ENCODE peak calls at places on chromosome 2, in seven cellular contexts. Z is adrenal gland, H is DND-41, A is spleen, J is PC-9, I is endothelial cell of umbilical vein, X is H1. C is an unnamed sample.

GRCh38 chr2:233479616-233480489 is 86.7 kb downstream of the USP40 start:
- DNase-seq in Z (peak; percentile 12), I (no peak), X (no peak), A (peak; percentile 62), H (no peak), J (no peak), C (no peak)

GRCh38 chr2:64987963-64988419 is 1.2 kb upstream of the SLC1A4 start:
- DNase-seq in H (no peak), J (no peak), A (no peak), I (peak; percentile 91), X (no peak), Z (no peak), C (no peak)

GRCh38 chr2:96175951-96176350 is 30.7 kb upstream of the DUSP2 start:
- DNase-seq in J (no peak), I (no peak), A (no peak), X (no peak), H (no peak), Z (peak; percentile 79), C (no peak)

GRCh38 chr2:53787255-53787910 is 539 bp downstream of the ERLEC1 start:
- DNase-seq in X (no peak), H (no peak), A (no peak), I (peak; percentile 63), J (no peak), Z (no peak), C (no peak)

GRCh38 chr2:157184161-157184910 is 73.2 kb upstream of the GALNT5 start:
- DNase-seq in A (no peak), Z (no peak), J (no peak), I (no peak), X (no peak), H (no peak), C (no peak)

GRCh38 chr2:72128843-72129227 is 18.8 kb downstream of the CYP26B1 start:
- DNase-seq in Z (peak; percentile 6), H (no peak), X (peak; percentile 46), I (no peak), A (peak; percentile 69), J (no peak), C (no peak)

GRCh38 chr2:53969285-53970094 is 1.3 kb downstream of the PSME4 start:
- DNase-seq in A (no peak), J (no peak), X (no peak), H (no peak), I (peak; percentile 83), Z (no peak), C (peak; percentile 47)

GRCh38 chr2:9297807-9298206 is 91.2 kb downstream of the ASAP2 start:
- DNase-seq in I (no peak), H (no peak), J (no peak), A (no peak), Z (no peak), X (no peak), C (no peak)

GRCh38 chr2:28821295-28821958 is 10.8 kb downstream of the SPDYA start:
- DNase-seq in J (peak; percentile 50), I (peak; percentile 81), H (peak; percentile 70), Z (peak; percentile 24), A (no peak), X (peak; percentile 80), C (peak; percentile 69)

GRCh38 chr2:234451242-234451641 is 45.6 kb downstream of the ARL4C start:
- DNase-seq in A (no peak), I (no peak), X (no peak), H (no peak), Z (no peak), J (no peak), C (no peak)

GRCh38 chr2:203484266-203485112 is 50.6 kb downstream of the RAPH1 start:
- DNase-seq in Z (peak; percentile 25), J (peak; percentile 19), X (no peak), A (no peak), H (peak; percentile 54), I (peak; percentile 45), C (peak; percentile 39)

GRCh38 chr2:200787351-200788128 is 24.2 kb upstream of the BZW1 start:
- DNase-seq in X (no peak), Z (peak; percentile 77), J (peak; percentile 68), I (peak; percentile 95), A (no peak), H (no peak), C (no peak)

GRCh38 chr2:180017764-180018163 is 10.7 kb upstream of the CWC22 start:
- DNase-seq in X (no peak), H (no peak), Z (no peak), A (no peak), J (no peak), I (no peak), C (no peak)

GRCh38 chr2:129748250-129748649 is 231.2 kb upstream of the RAB6C start:
- DNase-seq in X (no peak), A (peak; percentile 54), I (no peak), J (no peak), H (peak; percentile 13), Z (no peak), C (no peak)

GRCh38 chr2:237727363-237727762 is 71.2 kb upstream of the RBM44 start:
- DNase-seq in X (no peak), A (no peak), J (no peak), Z (no peak), I (no peak), H (no peak), C (no peak)

GRCh38 chr2:237723613-237724012 is 75.0 kb upstream of the RBM44 start:
- DNase-seq in J (peak; percentile 70), A (no peak), Z (no peak), X (no peak), I (no peak), H (peak; percentile 60), C (peak; percentile 79)

GRCh38 chr2:237724811-237725478 is 73.6 kb upstream of the RBM44 start:
- DNase-seq in Z (peak; percentile 64), H (no peak), I (peak; percentile 37), A (no peak), X (no peak), J (no peak), C (no peak)

GRCh38 chr2:237726401-237726830 is 72.2 kb upstream of the RBM44 start:
- DNase-seq in H (no peak), A (no peak), I (peak; percentile 93), X (no peak), Z (no peak), J (no peak), C (no peak)

GRCh38 chr2:237725661-237726060 is 72.9 kb upstream of the RBM44 start:
- DNase-seq in A (no peak), H (no peak), J (no peak), Z (peak; percentile 61), X (no peak), I (no peak), C (no peak)
- H3K4me1 ChIP-seq in A (peaks cover 96% of the 10 kb centered on the region), H (peaks cover 3% of the 10 kb centered on the region), J (peaks cover 17% of the 10 kb centered on the region), Z (peaks cover 66% of the 10 kb centered on the region), X (peaks cover 4% of the 10 kb centered on the region), I (peaks cover 34% of the 10 kb centered on the region), C (peaks cover 39% of the 10 kb centered on the region)

GRCh38 chr2:133413863-133414262 is 154.4 kb downstream of the NCKAP5 start:
- DNase-seq in X (no peak), H (no peak), A (no peak), I (no peak), J (no peak), Z (no peak), C (no peak)

GRCh38 chr2:133411857-133412256 is 156.4 kb downstream of the NCKAP5 start:
- DNase-seq in I (no peak), A (no peak), H (no peak), J (no peak), X (no peak), Z (no peak), C (no peak)

GRCh38 chr2:133414486-133415209 is 153.6 kb downstream of the NCKAP5 start:
- DNase-seq in A (no peak), H (no peak), I (no peak), J (no peak), Z (no peak), X (no peak), C (no peak)

GRCh38 chr2:133415210-133415876 is 152.9 kb downstream of the NCKAP5 start:
- DNase-seq in H (no peak), A (no peak), X (no peak), Z (no peak), J (no peak), I (no peak), C (no peak)

GRCh38 chr2:133412637-133413164 is 155.6 kb downstream of the NCKAP5 start:
- DNase-seq in I (no peak), Z (no peak), H (no peak), X (no peak), J (no peak), A (no peak), C (no peak)
- H3K4me1 ChIP-seq in I (no peaks in the 10 kb centered on the region), Z (no peaks in the 10 kb centered on the region), H (no peaks in the 10 kb centered on the region), X (peaks cover 1% of the 10 kb centered on the region), J (no peaks in the 10 kb centered on the region), A (no peaks in the 10 kb centered on the region), C (peaks cover under 1% of the 10 kb centered on the region)

DNA sequence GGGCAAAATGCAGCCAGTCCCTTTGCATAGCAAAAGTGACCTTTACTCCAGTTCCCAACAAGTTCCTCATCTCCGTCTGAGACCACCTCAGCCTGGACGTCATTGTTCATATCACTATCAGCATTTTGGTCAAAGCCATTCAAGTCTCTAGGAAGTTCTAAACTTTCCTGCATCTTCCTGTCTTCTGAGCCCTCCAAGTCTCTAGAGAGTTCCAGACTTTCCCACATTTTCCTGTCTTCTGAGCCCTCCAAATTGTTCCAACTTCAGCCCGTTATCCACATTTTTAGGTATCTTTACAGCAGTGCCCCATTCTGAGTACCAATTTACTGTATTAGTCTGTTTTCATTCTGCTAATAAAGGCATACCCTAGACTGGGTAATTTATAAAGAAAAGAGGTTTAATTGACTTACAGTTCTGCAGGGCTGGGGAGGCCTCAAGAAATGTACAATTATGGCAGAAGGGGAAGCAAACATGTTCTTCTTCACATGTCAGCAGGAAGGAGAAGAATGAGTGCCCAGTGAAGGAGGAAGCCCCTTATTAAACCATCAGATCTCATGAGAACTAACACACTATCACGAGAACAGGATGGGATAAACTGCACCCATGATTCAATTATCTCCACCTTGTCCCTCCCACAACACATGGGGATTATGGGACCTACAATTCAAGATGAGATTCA is 123.7 kb downstream of the MYCN start:
- DNase-seq in X (no peak), Z (no peak), I (no peak), H (no peak), A (no peak), J (no peak), C (no peak)
- H3K4me1 ChIP-seq in X (no peaks in the 10 kb centered on the region), Z (no peaks in the 10 kb centered on the region), I (no peaks in the 10 kb centered on the region), H (no peaks in the 10 kb centered on the region), A (no peaks in the 10 kb centered on the region), J (no peaks in the 10 kb centered on the region), C (peaks cover 22% of the 10 kb centered on the region)

GRCh38 chr2:47531378-47532042 is 128.6 kb downstream of the MSH2 start:
- DNase-seq in X (no peak), A (no peak), Z (no peak), I (no peak), J (no peak), H (no peak), C (no peak)
- H3K4me1 ChIP-seq in X (peaks cover 13% of the 10 kb centered on the region), A (no peaks in the 10 kb centered on the region), Z (peaks cover 18% of the 10 kb centered on the region), I (peaks cover 38% of the 10 kb centered on the region), J (peaks cover 5% of the 10 kb centered on the region), H (no peaks in the 10 kb centered on the region), C (no peaks in the 10 kb centered on the region)

GRCh38 chr2:40450066-40450841 is 1.6 kb downstream of the SLC8A1 start:
- DNase-seq in J (no peak), Z (no peak), A (no peak), X (no peak), H (peak; percentile 65), I (peak; percentile 25), C (no peak)
- H3K4me1 ChIP-seq in J (peaks cover 3% of the 10 kb centered on the region), Z (peaks cover 11% of the 10 kb centered on the region), A (peaks cover 32% of the 10 kb centered on the region), X (peaks cover 3% of the 10 kb centered on the region), H (peaks cover 41% of the 10 kb centered on the region), I (peaks cover 10% of the 10 kb centered on the region), C (no peaks in the 10 kb centered on the region)